ENCODE peak calls at places on chromosomes 13 and 19, in nine cellular contexts. U is HFFc6, G is heart right ventricle, O is left ventricle myocardium inferior, B is sigmoid colon, M is AG10803, R is endodermal cell, L is AG09309, N is cardiac fibroblast. V is an unnamed sample.

GRCh38 chr19:7230826-7231225 is 63.4 kb downstream of the INSR start:
- DNase-seq in U (no peak), G (peak), O (peak), B (peak), M (peak), R (no peak), L (no peak), N (no peak), V (no peak)

GRCh38 chr13:113804703-113805430 is 45.8 kb downstream of the TMEM255B start:
- DNase-seq in U (no peak), G (no peak), O (peak), B (peak), M (no peak), R (no peak), L (no peak), N (no peak), V (no peak)

GRCh38 chr13:36323951-36324566 is 22.1 kb downstream of the SPART start:
- DNase-seq in U (peak), G (no peak), O (no peak), B (no peak), M (peak), R (peak), L (peak), N (no peak), V (no peak)

GRCh38 chr13:99984463-99985242 is 3.1 kb downstream of the ZIC2 start:
- DNase-seq in U (no peak), G (no peak), O (no peak), B (no peak), M (no peak), R (peak), L (no peak), N (no peak), V (no peak)

GRCh38 chr13:32246468-32246867 is 68.7 kb downstream of the ZAR1L start:
- DNase-seq in U (peak), G (peak), O (peak), B (peak), M (peak), R (peak), L (no peak), N (peak), V (peak)

GRCh38 chr19:604355-604754 is 14.7 kb downstream of the HCN2 start:
- DNase-seq in U (no peak), G (no peak), O (no peak), B (no peak), M (no peak), R (no peak), L (no peak), N (peak), V (peak)

GRCh38 chr19:18233224-18233825 is 7.1 kb upstream of the PDE4C start:
- DNase-seq in U (no peak), G (no peak), O (no peak), B (no peak), M (no peak), R (peak), L (no peak), N (peak), V (peak)

GRCh38 chr19:1883784-1884183 is 1.5 kb downstream of the ABHD17A start:
- DNase-seq in U (no peak), G (no peak), O (no peak), B (no peak), M (no peak), R (no peak), L (no peak), N (no peak), V (no peak)

GRCh38 chr13:27857271-27857670 is 62.5 kb upstream of the PDX1 start:
- DNase-seq in U (no peak), G (no peak), O (no peak), B (no peak), M (no peak), R (no peak), L (no peak), N (no peak), V (no peak)

GRCh38 chr19:33660426-33661160 is 38.8 kb downstream of the CHST8 start:
- DNase-seq in U (no peak), G (no peak), O (no peak), B (no peak), M (no peak), R (no peak), L (no peak), N (no peak), V (no peak)

GRCh38 chr19:46634045-46634655 is 1.9 kb downstream of the GNG8 start:
- DNase-seq in U (peak), G (peak), O (peak), B (peak), M (peak), R (peak), L (no peak), N (peak), V (peak)

GRCh38 chr19:15538774-15539173 is 30.4 kb downstream of the CYP4F22 start:
- DNase-seq in U (no peak), G (no peak), O (no peak), B (no peak), M (no peak), R (no peak), L (no peak), N (peak), V (no peak)

GRCh38 chr13:111664696-111665095 is 344.3 kb downstream of the TEX29 start:
- DNase-seq in U (no peak), G (no peak), O (no peak), B (no peak), M (no peak), R (peak), L (no peak), N (no peak), V (no peak)

GRCh38 chr13:103188688-103189326 is 122.6 kb upstream of the SLC10A2 start:
- DNase-seq in U (no peak), G (no peak), O (no peak), B (no peak), M (no peak), R (no peak), L (no peak), N (peak), V (peak)

GRCh38 chr19:52541608-52542007 is 14.1 kb downstream of the ZNF808 start:
- DNase-seq in U (no peak), G (no peak), O (no peak), B (no peak), M (no peak), R (no peak), L (no peak), N (no peak), V (no peak)

GRCh38 chr19:52532480-52532879 is 5.0 kb downstream of the ZNF808 start:
- DNase-seq in U (no peak), G (no peak), O (no peak), B (no peak), M (no peak), R (no peak), L (no peak), N (no peak), V (no peak)

GRCh38 chr19:52533901-52534300 is 6.4 kb downstream of the ZNF808 start:
- DNase-seq in U (no peak), G (peak), O (peak), B (no peak), M (no peak), R (no peak), L (no peak), N (no peak), V (no peak)

DNA sequence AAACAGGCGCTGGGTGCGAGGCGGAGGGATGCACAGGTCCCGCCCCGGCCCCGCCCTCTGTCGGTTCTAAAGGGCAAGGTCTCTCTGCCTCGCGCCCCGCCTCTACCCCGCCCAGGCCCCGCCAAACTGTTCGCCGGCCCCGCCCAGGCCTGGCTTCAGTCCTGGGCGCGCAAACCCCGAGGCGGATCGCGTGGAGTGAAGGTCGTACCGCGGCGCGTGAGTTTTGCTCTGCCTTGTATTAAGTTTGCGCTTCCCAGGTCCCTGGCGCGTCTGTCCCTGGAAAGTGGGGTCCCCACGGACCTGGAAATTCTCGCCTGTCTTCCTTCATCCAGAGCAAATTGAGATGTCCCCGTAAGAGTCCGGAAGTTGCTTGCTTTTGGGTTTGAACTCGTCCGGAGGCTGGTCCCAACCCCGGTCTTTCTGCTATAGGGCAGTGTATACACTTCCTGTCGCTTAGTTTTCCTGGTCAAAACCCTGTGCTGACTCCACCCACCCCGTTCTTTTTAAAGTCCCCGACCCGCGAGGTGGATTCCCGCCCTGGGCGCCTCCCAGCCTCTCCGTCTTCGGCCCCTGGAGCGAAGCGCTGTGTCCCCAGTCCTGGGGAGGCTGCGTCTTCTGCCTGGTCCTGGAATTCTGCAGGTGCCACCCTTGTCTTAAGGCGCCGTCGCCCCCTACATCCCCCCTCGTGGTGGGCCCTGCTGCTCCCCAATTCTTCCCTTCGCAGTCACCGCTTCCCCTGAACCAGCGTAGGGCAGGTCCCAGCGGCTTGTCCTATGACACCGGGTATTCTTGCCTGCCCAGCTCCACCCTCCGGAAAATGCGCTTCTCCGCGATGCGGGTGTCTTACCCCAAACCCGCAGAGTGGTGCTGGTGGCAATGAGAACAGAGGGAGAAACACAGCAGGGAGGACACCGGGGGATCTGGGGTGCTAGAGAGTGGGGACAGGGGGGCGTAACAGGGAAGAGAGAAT is 8.6 kb downstream of the ZNF808 start:
- DNase-seq in U (peak), G (peak), O (peak), B (peak), M (peak), R (peak), L (no peak), N (peak), V (peak)
- TF ChIP-seq CTCF in U (peak), G (peak), O (peak), B (peak), M (no peak), R (peak), L (peak), N (peak), V (no peak)

GRCh38 chr19:14516048-14516534 is 2.1 kb downstream of the DNAJB1 start:
- DNase-seq in U (no peak), G (no peak), O (no peak), B (no peak), M (no peak), R (peak), L (no peak), N (no peak), V (no peak)
- TF ChIP-seq CTCF in U (peak), G (no peak), O (no peak), B (no peak), M (no peak), R (peak), L (no peak), N (no peak), V (no peak)

GRCh38 chr13:40993987-40994386 is 25.1 kb downstream of the ELF1 start:
- DNase-seq in U (no peak), G (no peak), O (no peak), B (no peak), M (no peak), R (peak), L (no peak), N (no peak), V (no peak)
- TF ChIP-seq CTCF in U (no peak), G (no peak), O (no peak), B (no peak), M (no peak), R (peak), L (no peak), N (no peak), V (no peak)

DNA sequence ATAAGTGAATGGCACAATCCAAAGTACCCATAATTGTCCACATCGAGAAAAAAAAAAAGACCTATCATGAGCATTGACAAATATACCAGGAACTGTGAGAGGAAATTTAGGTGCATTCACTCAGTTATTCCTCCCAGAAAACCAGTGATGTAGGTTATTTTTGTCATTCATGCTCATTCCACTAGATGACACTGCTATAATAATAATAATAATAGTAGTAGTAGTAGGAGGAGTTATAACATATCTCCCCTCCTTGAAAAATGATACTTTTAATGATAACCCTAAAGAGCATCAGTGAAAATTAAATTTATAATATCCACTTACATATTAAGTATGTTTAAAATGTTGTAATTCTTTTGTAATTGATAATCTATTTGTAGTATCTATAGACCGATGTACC is 463.9 kb upstream of the MIR17HG start:
- DNase-seq in U (no peak), G (no peak), O (no peak), B (no peak), M (no peak), R (no peak), L (no peak), N (no peak), V (no peak)
- TF ChIP-seq CTCF in U (no peak), G (no peak), O (no peak), B (no peak), M (no peak), R (no peak), L (no peak), N (no peak), V (no peak)

V was measured in GM10248.